ENCODE peak calls at places on chromosomes 3 and 15, in five cellular contexts. Y, L, X, A and V are unnamed samples.

GRCh38 chr15:40806672-40807027 is 239 bp upstream of the ZFYVE19 start:
- DNase-seq in X (no peak), Y (no peak), A (no peak), L (no peak), V (no peak)

GRCh38 chr3:128969993-128970740 is 23.7 kb downstream of the CFAP92 start:
- DNase-seq in Y (no peak), X (no peak), L (peak), A (no peak), V (no peak)

GRCh38 chr3:72892081-72892763 is 4.4 kb downstream of the GXYLT2 start:
- DNase-seq in Y (peak), L (no peak), A (peak), X (peak), V (no peak)

GRCh38 chr3:32460031-32460749 is 42.5 kb downstream of the CMTM6 start:
- DNase-seq in X (no peak), L (no peak), Y (no peak), A (no peak), V (no peak)

GRCh38 chr15:83081256-83082014 is 14.4 kb upstream of the BTBD1 start:
- DNase-seq in X (no peak), Y (no peak), L (no peak), A (no peak), V (no peak)

GRCh38 chr3:145776782-145777408 is 384.1 kb downstream of the PLOD2 start:
- DNase-seq in A (no peak), Y (peak), X (peak), L (peak), V (peak)

GRCh38 chr3:57089043-57089442 is 28.6 kb downstream of the SPATA12 start:
- DNase-seq in L (no peak), A (no peak), X (no peak), Y (no peak), V (no peak)

GRCh38 chr3:38992117-38992779 is 59.5 kb downstream of the SCN11A start:
- DNase-seq in X (no peak), L (no peak), A (no peak), Y (peak), V (no peak)

GRCh38 chr3:188772886-188773285 is 398.9 kb upstream of the TPRG1 start:
- DNase-seq in L (peak), X (no peak), A (no peak), Y (peak), V (no peak)

GRCh38 chr15:89728254-89728653 is 22.8 kb downstream of the MESP1 start:
- DNase-seq in A (no peak), X (no peak), Y (no peak), L (no peak), V (no peak)

GRCh38 chr15:64883097-64883581 is 28.6 kb upstream of the ANKDD1A start:
- DNase-seq in A (no peak), L (no peak), X (no peak), Y (no peak), V (no peak)

GRCh38 chr3:127069814-127070440 is 87.0 kb downstream of the PLXNA1 start:
- DNase-seq in A (peak), Y (no peak), X (no peak), L (no peak), V (no peak)

GRCh38 chr3:112651516-112651915 is 10.6 kb upstream of the CCDC80 start:
- DNase-seq in L (no peak), Y (peak), A (no peak), X (peak), V (no peak)

GRCh38 chr3:122357828-122358617 is 25.0 kb downstream of the MIX23 start:
- DNase-seq in A (no peak), L (no peak), Y (peak), X (no peak), V (no peak)

GRCh38 chr3:5348229-5348628 is 160.7 kb downstream of the EDEM1 start:
- DNase-seq in X (no peak), L (no peak), Y (no peak), A (no peak), V (no peak)

GRCh38 chr15:100053476-100054121 is 288.2 kb downstream of the ADAMTS17 start:
- DNase-seq in L (no peak), X (no peak), A (no peak), Y (peak), V (no peak)

GRCh38 chr3:139302084-139302800 is 41.6 kb upstream of the MRPS22 start:
- DNase-seq in Y (peak), A (no peak), L (peak), X (peak), V (peak)

GRCh38 chr15:96037584-96037983 is 292.9 kb upstream of the NR2F2 start:
- DNase-seq in Y (peak), X (peak), L (no peak), A (no peak), V (no peak)

GRCh38 chr15:74768771-74769342 is 13.0 kb upstream of the CSK start:
- DNase-seq in L (peak), Y (no peak), A (no peak), X (no peak), V (no peak)

GRCh38 chr3:140597792-140598191 is 80.1 kb upstream of the TRIM42 start:
- DNase-seq in A (no peak), Y (no peak), L (no peak), X (no peak), V (no peak)

GRCh38 chr3:71064288-71064975 is 519.1 kb downstream of the FOXP1 start:
- DNase-seq in X (no peak), L (peak), A (peak), Y (peak), V (no peak)

GRCh38 chr3:178623666-178624255 is 87.5 kb downstream of the KCNMB2 start:
- DNase-seq in X (no peak), A (no peak), L (no peak), Y (no peak), V (no peak)

GRCh38 chr3:69204315-69204957 is 82.0 kb upstream of the LMOD3 start:
- DNase-seq in Y (no peak), X (no peak), L (no peak), A (no peak), V (peak)

GRCh38 chr15:85618956-85619491 is 175.7 kb downstream of the KLHL25 start:
- DNase-seq in A (peak), Y (peak), X (peak), L (peak), V (peak)

GRCh38 chr15:87942316-87942715 is 314.2 kb downstream of the NTRK3 start:
- DNase-seq in A (no peak), Y (no peak), L (no peak), X (no peak), V (no peak)

GRCh38 chr15:68218847-68219798 is 10.4 kb downstream of the CLN6 start:
- DNase-seq in L (no peak), Y (no peak), A (peak), X (no peak), V (no peak)
- H3K4me3 ChIP-seq in L (no peak), Y (no peak), A (no peak), X (no peak), V (no peak)

GRCh38 chr3:184040010-184040409 is 8.5 kb downstream of the HTR3D start:
- DNase-seq in X (peak), A (no peak), Y (no peak), L (peak), V (no peak)
- TF ChIP-seq CTCF in X (peak), A (no peak), Y (peak), L (peak), V (peak)

GRCh38 chr15:91853501-91853967 is at the start of gene SLCO3A1:
- DNase-seq in Y (no peak), A (peak), X (no peak), L (peak), V (no peak)

GRCh38 chr15:91855241-91855640 is 1.7 kb downstream of the SLCO3A1 start:
- DNase-seq in L (no peak), Y (no peak), X (no peak), A (no peak), V (no peak)

GRCh38 chr15:91855684-91856553 is 2.4 kb downstream of the SLCO3A1 start:
- DNase-seq in X (no peak), A (no peak), Y (no peak), L (peak), V (no peak)

GRCh38 chr15:91853968-91854943 is 748 bp downstream of the SLCO3A1 start:
- DNase-seq in X (no peak), L (peak), A (peak), Y (no peak), V (no peak)

GRCh38 chr15:91852741-91853500 is 587 bp upstream of the SLCO3A1 start:
- DNase-seq in X (peak), A (peak), L (peak), Y (peak), V (no peak)
- H3K4me3 ChIP-seq in X (peak), A (peak), L (peak), Y (peak), V (peak)

DNA sequence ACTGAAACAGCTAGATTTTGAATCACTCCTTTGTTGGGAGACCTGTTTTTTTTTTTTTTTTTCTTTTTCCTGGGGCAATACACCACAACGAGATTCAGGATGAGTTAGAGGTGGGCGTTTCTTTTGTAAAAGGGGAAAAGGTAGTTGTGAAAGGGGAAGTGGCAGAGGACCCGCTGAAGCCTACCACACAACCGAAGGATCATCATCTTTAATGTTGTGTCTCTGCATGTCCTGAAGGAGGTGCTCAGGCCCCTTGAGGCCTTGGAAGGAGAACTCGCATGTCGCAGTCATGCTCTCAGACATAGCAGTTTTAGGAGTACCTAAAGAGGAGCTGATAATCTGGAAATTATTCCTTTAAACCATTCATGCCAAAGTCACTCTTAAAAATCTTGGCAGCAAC is 137.9 kb upstream of the LRIG1 start:
- DNase-seq in L (no peak), A (no peak), X (no peak), Y (no peak), V (no peak)
- TF ChIP-seq CTCF in L (no peak), A (no peak), X (no peak), Y (no peak), V (no peak)

DNA sequence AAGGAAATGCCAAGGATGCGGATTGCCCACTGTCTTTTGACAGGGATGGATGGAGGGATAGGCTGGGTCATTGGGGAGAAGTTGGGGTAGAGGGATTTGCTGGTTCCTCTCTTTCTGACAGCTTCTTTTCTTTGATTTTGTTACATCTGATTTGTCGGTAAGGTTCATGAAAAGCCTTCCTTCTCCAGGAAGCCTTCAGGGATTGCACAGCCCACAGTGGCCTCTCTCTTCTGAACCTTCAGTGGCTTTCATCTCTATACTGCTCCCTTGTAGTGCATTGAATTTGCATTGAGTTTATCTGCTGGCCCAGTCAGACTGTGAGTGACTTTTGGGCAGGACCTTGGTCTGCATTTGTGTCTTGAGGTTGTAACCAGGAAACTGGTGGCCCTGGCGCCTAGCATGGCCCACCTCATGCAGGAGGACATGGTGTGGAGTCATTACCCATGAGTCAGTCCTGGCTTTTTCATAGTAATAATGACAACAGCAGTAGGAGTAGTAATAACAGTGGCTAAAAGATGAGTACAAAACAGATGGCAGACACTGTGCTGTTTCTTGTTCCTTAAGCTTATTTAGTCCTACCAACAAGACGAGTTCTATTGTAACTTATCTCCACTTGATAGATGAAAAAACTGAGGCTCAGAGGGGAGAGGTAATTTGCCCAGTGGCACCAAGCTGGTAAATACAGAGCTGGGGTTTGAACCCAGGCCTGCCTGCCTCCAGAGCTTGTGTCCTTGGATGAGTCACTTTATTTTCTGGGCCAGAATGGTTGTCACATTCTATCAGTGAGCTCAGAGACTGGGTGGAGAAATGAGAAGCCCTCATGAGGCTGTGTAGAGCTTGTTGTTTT is 28.4 kb downstream of the SMAD6 start:
- DNase-seq in L (no peak), Y (peak), A (peak), X (no peak), V (no peak)
- H3K4me3 ChIP-seq in L (no peak), Y (no peak), A (no peak), X (no peak), V (no peak)

GRCh38 chr3:66753670-66754069 is 244.4 kb upstream of the KBTBD8 start:
- DNase-seq in A (no peak), Y (no peak), L (no peak), X (no peak), V (no peak)

GRCh38 chr3:66761093-66761780 is 236.9 kb upstream of the KBTBD8 start:
- DNase-seq in X (no peak), Y (no peak), L (no peak), A (no peak), V (no peak)

GRCh38 chr3:66755924-66756323 is 242.2 kb upstream of the KBTBD8 start:
- DNase-seq in Y (no peak), X (no peak), L (no peak), A (no peak), V (no peak)

GRCh38 chr3:66754613-66755012 is 243.5 kb upstream of the KBTBD8 start:
- DNase-seq in X (no peak), A (no peak), L (no peak), Y (no peak), V (no peak)

DNA sequence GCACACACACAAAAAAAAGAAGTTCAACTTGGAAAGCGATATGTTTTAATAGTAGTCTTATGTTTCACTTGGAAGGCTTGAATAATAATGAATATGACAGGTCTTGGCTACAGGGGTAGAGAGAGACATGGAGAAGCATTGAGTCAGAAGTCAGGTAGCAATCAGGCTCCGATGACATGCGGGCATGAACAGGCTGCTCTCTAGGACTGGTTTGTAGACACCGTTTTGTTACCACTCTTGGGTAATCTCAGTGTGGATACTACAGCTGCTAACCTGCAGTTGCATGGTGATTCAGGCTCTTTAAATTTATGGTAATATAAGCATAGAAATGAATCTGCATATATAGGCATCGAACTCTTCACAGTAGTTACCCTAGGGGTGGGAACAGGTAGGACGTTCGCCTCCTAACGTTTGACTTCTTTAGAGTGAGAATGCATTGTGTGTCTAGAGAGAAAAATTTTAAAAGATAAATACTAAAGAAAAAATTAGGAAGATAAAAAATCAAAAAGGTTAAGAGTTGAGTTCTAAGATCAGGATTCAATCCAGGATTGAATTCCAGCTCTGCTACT is 241.6 kb upstream of the KBTBD8 start:
- DNase-seq in Y (no peak), L (no peak), A (no peak), X (no peak), V (no peak)
- TF ChIP-seq CTCF in Y (no peak), L (no peak), A (no peak), X (no peak), V (no peak)

DNA sequence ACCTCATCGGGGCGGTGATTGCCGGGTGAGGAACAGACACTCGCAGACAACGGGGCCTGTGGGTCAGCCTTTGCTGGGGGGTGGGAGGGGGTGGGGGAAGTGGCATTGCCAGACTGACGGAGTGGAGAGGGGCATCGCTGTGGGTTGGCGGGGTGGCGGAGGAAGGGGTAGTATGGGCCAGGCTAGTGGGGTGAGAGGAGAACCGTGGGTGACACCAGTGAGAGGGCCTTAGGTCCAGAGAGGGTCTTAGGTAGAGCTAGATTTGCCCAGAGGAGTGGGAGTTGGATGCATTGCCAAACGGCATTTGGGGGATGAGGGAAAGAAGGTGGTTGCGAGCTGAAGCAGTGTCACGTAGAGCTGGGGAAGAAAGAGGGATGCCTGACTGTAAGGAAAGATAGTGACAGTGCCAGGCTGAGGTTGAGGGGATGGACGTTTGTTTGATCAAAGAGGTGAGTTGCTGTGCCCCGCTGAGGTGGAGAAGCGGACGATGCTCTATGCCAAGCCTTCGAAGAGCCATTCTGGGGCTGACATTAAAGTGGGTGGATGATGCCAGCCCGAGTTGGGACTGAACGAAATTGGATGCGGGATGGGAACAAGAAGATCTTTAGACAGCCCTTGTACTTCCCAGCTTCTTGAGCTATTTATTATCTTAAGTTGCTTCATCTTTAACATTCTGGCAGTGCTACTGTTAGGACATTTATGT is 572 bp downstream of the DNAJB11 start:
- DNase-seq in L (no peak), Y (no peak), A (no peak), X (no peak), V (no peak)
- H3K4me3 ChIP-seq in L (peak), Y (peak), A (peak), X (peak), V (peak)